ENCODE peak calls at places on chromosomes 6 and 20, in six cellular contexts. One of them, this sample, is unnamed.

GRCh38 chr20:52379723-52380336 is 188.3 kb upstream of the ZFP64 start:
- DNase-seq in HepG2: peak
- DNase-seq in H1: no peak
- DNase-seq in K562: peak
- DNase-seq in endothelial cell of umbilical vein: peak
- DNase-seq in HCT116: no peak
- DNase-seq in this sample: peak

GRCh38 chr6:52686878-52687699 is 16.2 kb downstream of the TMEM14A start:
- DNase-seq in K562: peak
- DNase-seq in H1: no peak
- DNase-seq in HCT116: no peak
- DNase-seq in endothelial cell of umbilical vein: no peak
- DNase-seq in HepG2: no peak
- DNase-seq in this sample: no peak

GRCh38 chr20:671252-672030 is 4.2 kb downstream of the SCRT2 start:
- DNase-seq in HepG2: no peak
- DNase-seq in H1: no peak
- DNase-seq in HCT116: no peak
- DNase-seq in K562: peak
- DNase-seq in endothelial cell of umbilical vein: no peak
- DNase-seq in this sample: no peak

GRCh38 chr6:41073203-41073967 is 611 bp downstream of the NFYA start:
- DNase-seq in K562: peak
- DNase-seq in H1: peak
- DNase-seq in HCT116: peak
- DNase-seq in HepG2: peak
- DNase-seq in endothelial cell of umbilical vein: peak
- DNase-seq in this sample: no peak

GRCh38 chr6:81894788-81895221 is 142.3 kb upstream of the TENT5A start:
- DNase-seq in HCT116: no peak
- DNase-seq in K562: no peak
- DNase-seq in endothelial cell of umbilical vein: no peak
- DNase-seq in H1: no peak
- DNase-seq in HepG2: peak
- DNase-seq in this sample: no peak

GRCh38 chr6:166420351-166420750 is 37.6 kb upstream of the MPC1 start:
- DNase-seq in endothelial cell of umbilical vein: peak
- DNase-seq in HepG2: peak
- DNase-seq in K562: peak
- DNase-seq in H1: no peak
- DNase-seq in HCT116: no peak
- DNase-seq in this sample: no peak

GRCh38 chr20:36792422-36792821 is 18.9 kb upstream of the DSN1 start:
- DNase-seq in HepG2: peak
- DNase-seq in endothelial cell of umbilical vein: peak
- DNase-seq in H1: peak
- DNase-seq in HCT116: peak
- DNase-seq in K562: peak
- DNase-seq in this sample: no peak

GRCh38 chr6:30066577-30067459 is at the start of gene PPP1R11:
- DNase-seq in H1: peak
- DNase-seq in HepG2: peak
- DNase-seq in K562: peak
- DNase-seq in endothelial cell of umbilical vein: peak
- DNase-seq in HCT116: peak
- DNase-seq in this sample: peak

GRCh38 chr6:163554663-163555062 is 140.1 kb downstream of the QKI start:
- DNase-seq in endothelial cell of umbilical vein: peak
- DNase-seq in HCT116: no peak
- DNase-seq in HepG2: peak
- DNase-seq in K562: peak
- DNase-seq in H1: no peak
- DNase-seq in this sample: no peak

GRCh38 chr20:63036266-63036665 is 29.5 kb upstream of the BHLHE23 start:
- DNase-seq in K562: no peak
- DNase-seq in H1: no peak
- DNase-seq in HepG2: no peak
- DNase-seq in endothelial cell of umbilical vein: no peak
- DNase-seq in HCT116: no peak
- DNase-seq in this sample: no peak

GRCh38 chr20:21027569-21027968 is 78.6 kb downstream of the LINC00237 start:
- DNase-seq in HepG2: peak
- DNase-seq in HCT116: peak
- DNase-seq in H1: peak
- DNase-seq in K562: peak
- DNase-seq in endothelial cell of umbilical vein: no peak
- DNase-seq in this sample: no peak

GRCh38 chr20:64130876-64131275 is 23.5 kb upstream of the NPBWR2 start:
- DNase-seq in HCT116: no peak
- DNase-seq in endothelial cell of umbilical vein: no peak
- DNase-seq in HepG2: no peak
- DNase-seq in K562: no peak
- DNase-seq in H1: no peak
- DNase-seq in this sample: no peak

GRCh38 chr6:154604120-154604519 is 93.6 kb upstream of the CNKSR3 start:
- DNase-seq in H1: no peak
- DNase-seq in endothelial cell of umbilical vein: no peak
- DNase-seq in HepG2: no peak
- DNase-seq in HCT116: no peak
- DNase-seq in K562: no peak
- DNase-seq in this sample: no peak

GRCh38 chr20:22684072-22684762 is 99.8 kb upstream of the FOXA2 start:
- DNase-seq in HCT116: peak
- DNase-seq in HepG2: peak
- DNase-seq in endothelial cell of umbilical vein: peak
- DNase-seq in K562: peak
- DNase-seq in H1: peak
- DNase-seq in this sample: no peak

GRCh38 chr6:1619666-1620503 is 10.2 kb downstream of the FOXC1 start:
- DNase-seq in HepG2: no peak
- DNase-seq in K562: no peak
- DNase-seq in H1: no peak
- DNase-seq in endothelial cell of umbilical vein: peak
- DNase-seq in HCT116: no peak
- DNase-seq in this sample: no peak

GRCh38 chr6:1620504-1621327 is 11.0 kb downstream of the FOXC1 start:
- DNase-seq in HCT116: no peak
- DNase-seq in H1: no peak
- DNase-seq in K562: no peak
- DNase-seq in endothelial cell of umbilical vein: no peak
- DNase-seq in HepG2: no peak
- DNase-seq in this sample: no peak

GRCh38 chr6:1622220-1622841 is 12.6 kb downstream of the FOXC1 start:
- DNase-seq in HepG2: no peak
- DNase-seq in endothelial cell of umbilical vein: no peak
- DNase-seq in H1: no peak
- DNase-seq in K562: no peak
- DNase-seq in HCT116: no peak
- DNase-seq in this sample: no peak

GRCh38 chr6:1622851-1623768 is 13.4 kb downstream of the FOXC1 start:
- DNase-seq in HepG2: no peak
- DNase-seq in K562: no peak
- DNase-seq in endothelial cell of umbilical vein: no peak
- DNase-seq in HCT116: no peak
- DNase-seq in H1: no peak
- DNase-seq in this sample: no peak

GRCh38 chr6:1621328-1621701 is 11.6 kb downstream of the FOXC1 start:
- DNase-seq in HCT116: no peak
- DNase-seq in HepG2: no peak
- DNase-seq in H1: no peak
- DNase-seq in K562: no peak
- DNase-seq in endothelial cell of umbilical vein: no peak
- DNase-seq in this sample: no peak
- TF ChIP-seq EZH2 in HCT116: no peak
- TF ChIP-seq EZH2 in HepG2: no peak
- TF ChIP-seq EZH2 in H1: peak
- TF ChIP-seq EZH2 in K562: no peak
- TF ChIP-seq EZH2 in endothelial cell of umbilical vein: no peak
- TF ChIP-seq EZH2 in this sample: no peak

GRCh38 chr6:157534991-157535353 is 154.0 kb downstream of the ZDHHC14 start:
- DNase-seq in HepG2: no peak
- DNase-seq in H1: no peak
- DNase-seq in K562: no peak
- DNase-seq in endothelial cell of umbilical vein: no peak
- DNase-seq in HCT116: no peak
- DNase-seq in this sample: no peak

GRCh38 chr6:157536218-157536534 is 155.2 kb downstream of the ZDHHC14 start:
- DNase-seq in H1: no peak
- DNase-seq in K562: no peak
- DNase-seq in endothelial cell of umbilical vein: no peak
- DNase-seq in HepG2: no peak
- DNase-seq in HCT116: no peak
- DNase-seq in this sample: no peak

GRCh38 chr6:157534134-157534871 is 153.3 kb downstream of the ZDHHC14 start:
- DNase-seq in endothelial cell of umbilical vein: no peak
- DNase-seq in HCT116: no peak
- DNase-seq in H1: no peak
- DNase-seq in K562: no peak
- DNase-seq in HepG2: no peak
- DNase-seq in this sample: no peak

GRCh38 chr6:157537518-157537917 is 156.5 kb downstream of the ZDHHC14 start:
- DNase-seq in HepG2: no peak
- DNase-seq in H1: no peak
- DNase-seq in K562: no peak
- DNase-seq in endothelial cell of umbilical vein: no peak
- DNase-seq in HCT116: no peak
- DNase-seq in this sample: no peak

GRCh38 chr6:157535354-157536217 is 154.6 kb downstream of the ZDHHC14 start:
- DNase-seq in H1: no peak
- DNase-seq in endothelial cell of umbilical vein: peak
- DNase-seq in HCT116: peak
- DNase-seq in K562: no peak
- DNase-seq in HepG2: peak
- DNase-seq in this sample: peak
- H3K9ac ChIP-seq in H1: no peak
- H3K9ac ChIP-seq in endothelial cell of umbilical vein: peak
- H3K9ac ChIP-seq in HCT116: peak
- H3K9ac ChIP-seq in K562: no peak
- H3K9ac ChIP-seq in HepG2: peak
- H3K9ac ChIP-seq in this sample: no peak

GRCh38 chr6:93825950-93826349 is 406.6 kb upstream of the EPHA7 start:
- DNase-seq in HCT116: no peak
- DNase-seq in H1: no peak
- DNase-seq in endothelial cell of umbilical vein: no peak
- DNase-seq in HepG2: no peak
- DNase-seq in K562: no peak
- DNase-seq in this sample: no peak

GRCh38 chr6:93820465-93821082 is 401.2 kb upstream of the EPHA7 start:
- DNase-seq in HepG2: no peak
- DNase-seq in endothelial cell of umbilical vein: no peak
- DNase-seq in K562: no peak
- DNase-seq in HCT116: no peak
- DNase-seq in H1: no peak
- DNase-seq in this sample: no peak

GRCh38 chr6:93821953-93822352 is 402.6 kb upstream of the EPHA7 start:
- DNase-seq in HCT116: no peak
- DNase-seq in HepG2: no peak
- DNase-seq in H1: no peak
- DNase-seq in K562: no peak
- DNase-seq in endothelial cell of umbilical vein: no peak
- DNase-seq in this sample: no peak

GRCh38 chr6:93823489-93823888 is 404.1 kb upstream of the EPHA7 start:
- DNase-seq in H1: no peak
- DNase-seq in K562: no peak
- DNase-seq in HepG2: no peak
- DNase-seq in endothelial cell of umbilical vein: no peak
- DNase-seq in HCT116: no peak
- DNase-seq in this sample: no peak

DNA sequence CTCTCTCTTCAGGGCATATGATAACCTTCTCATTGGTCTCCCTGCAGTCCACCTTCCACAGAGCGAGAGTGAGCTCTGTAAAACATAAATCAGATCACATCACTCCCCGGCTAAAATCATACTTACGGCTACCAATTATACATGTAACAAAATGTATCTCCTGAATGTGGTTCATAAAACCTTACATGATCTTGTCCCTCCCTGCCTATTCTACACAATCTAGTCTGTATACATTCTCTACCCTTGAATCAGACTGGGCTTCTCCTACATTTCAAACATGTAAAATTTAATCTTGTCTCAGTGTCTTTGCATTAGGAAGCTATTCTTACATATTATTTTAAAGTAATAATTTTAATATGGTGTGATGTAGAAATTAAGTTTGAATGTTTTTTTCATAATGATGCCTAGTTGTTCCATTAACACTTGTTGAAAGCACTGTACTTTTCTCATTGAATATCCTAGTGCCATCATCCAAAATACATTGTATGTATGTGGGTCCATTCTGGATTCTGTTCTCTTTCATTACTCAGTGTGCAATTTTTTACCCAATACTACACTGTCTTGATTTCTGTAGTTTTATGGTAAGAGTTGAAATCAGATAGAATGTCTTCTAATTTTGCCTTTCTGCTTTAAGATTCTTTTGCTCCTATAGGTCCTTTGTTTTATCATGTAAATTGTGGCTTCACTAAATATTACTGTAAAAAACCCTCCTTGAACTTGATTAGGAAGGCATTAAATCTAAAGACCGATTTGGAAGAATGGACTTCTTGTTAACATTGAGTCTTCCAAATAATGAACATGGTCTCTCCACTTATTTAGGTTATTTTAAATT is 403.3 kb upstream of the EPHA7 start:
- DNase-seq in K562: no peak
- DNase-seq in HepG2: no peak
- DNase-seq in H1: no peak
- DNase-seq in HCT116: no peak
- DNase-seq in endothelial cell of umbilical vein: no peak
- DNase-seq in this sample: no peak
- TF ChIP-seq POLR2AphosphoS5 in K562: no peak
- TF ChIP-seq POLR2AphosphoS5 in HepG2: no peak
- TF ChIP-seq POLR2AphosphoS5 in H1: peak
- TF ChIP-seq POLR2AphosphoS5 in HCT116: no peak
- TF ChIP-seq POLR2AphosphoS5 in endothelial cell of umbilical vein: no peak
- TF ChIP-seq POLR2AphosphoS5 in this sample: no peak

DNA sequence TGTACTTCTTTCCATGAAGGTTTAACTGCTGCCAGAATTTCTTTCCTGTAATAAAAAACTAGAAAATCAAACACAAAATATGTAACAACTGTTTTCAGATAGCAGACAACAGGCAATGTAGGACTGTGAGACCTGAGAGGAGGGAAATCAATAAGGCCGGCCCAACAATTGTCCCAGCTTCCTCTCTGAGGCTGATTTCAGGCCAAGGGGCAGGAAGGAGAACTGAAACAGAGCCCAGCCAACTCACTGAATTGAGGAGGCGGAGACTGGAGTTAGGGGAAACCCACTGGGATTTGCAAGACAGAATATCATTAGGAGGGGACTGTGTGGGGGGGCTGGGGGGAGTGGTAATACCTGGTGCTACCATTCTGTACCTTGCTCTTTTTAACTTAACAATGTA is 42.2 kb downstream of the FLRT3 start:
- DNase-seq in HepG2: no peak
- DNase-seq in endothelial cell of umbilical vein: peak
- DNase-seq in HCT116: no peak
- DNase-seq in K562: no peak
- DNase-seq in H1: no peak
- DNase-seq in this sample: no peak
- TF ChIP-seq EZH2 in HepG2: no peak
- TF ChIP-seq EZH2 in endothelial cell of umbilical vein: no peak
- TF ChIP-seq EZH2 in HCT116: no peak
- TF ChIP-seq EZH2 in K562: no peak
- TF ChIP-seq EZH2 in H1: no peak
- TF ChIP-seq EZH2 in this sample: no peak

This sample was measured in SK-N-MC.